ENCODE peak calls at places on chromosomes 3 and 15, in seven cellular contexts. I is pancreas; P is mammary epithelial cell; S is cardiac muscle cell; F is lower lobe of right lung; O is heart right ventricle; H is CD8-positive, alpha-beta memory T cell. Q is an unnamed sample.

GRCh38 chr3:155425351-155425750 is 131.9 kb upstream of the STRIT1 start:
- DNase-seq in I (no peak), O (no peak), P (no peak), S (no peak), H (no peak), F (no peak), Q (no peak)

GRCh38 chr3:95752199-95752598 is 1062.2 kb upstream of the EPHA6 start:
- DNase-seq in H (no peak), F (no peak), P (no peak), I (no peak), O (no peak), S (no peak), Q (no peak)

GRCh38 chr15:92343869-92344643 is 49.6 kb upstream of the ST8SIA2 start:
- DNase-seq in F (no peak), P (no peak), O (peak; percentile 68), I (no peak), H (no peak), S (no peak), Q (no peak)

GRCh38 chr3:69665026-69665739 is 74.1 kb upstream of the MITF start:
- DNase-seq in P (peak; percentile 73), I (peak; percentile 10), O (no peak), S (peak; percentile 55), F (no peak), H (no peak), Q (no peak)

GRCh38 chr3:179840985-179841384 is 188.1 kb downstream of the USP13 start:
- DNase-seq in H (no peak), S (no peak), I (no peak), P (peak; percentile 88), O (no peak), F (no peak), Q (no peak)

GRCh38 chr3:108036984-108037741 is 53.7 kb downstream of the CD47 start:
- DNase-seq in S (peak; percentile 45), I (no peak), H (no peak), F (no peak), P (no peak), O (no peak), Q (no peak)

GRCh38 chr15:66941231-66941711 is 124.1 kb upstream of the SMAD3 start:
- DNase-seq in F (no peak), H (no peak), I (no peak), P (no peak), O (no peak), S (no peak), Q (no peak)

GRCh38 chr15:93523490-93523889 is 434.5 kb upstream of the RGMA start:
- DNase-seq in P (peak; percentile 45), F (no peak), S (no peak), H (no peak), I (no peak), O (no peak), Q (no peak)

GRCh38 chr15:64095431-64095794 is 369 bp upstream of the SNX1 start:
- DNase-seq in F (no peak), I (no peak), H (no peak), O (no peak), S (no peak), P (no peak), Q (no peak)

GRCh38 chr3:135226057-135226456 is 431.0 kb downstream of the EPHB1 start:
- DNase-seq in O (no peak), P (no peak), S (no peak), F (no peak), H (no peak), I (no peak), Q (no peak)

GRCh38 chr3:38005076-38006020 is 14.8 kb downstream of the VILL start:
- DNase-seq in S (no peak), F (peak; percentile 46), I (peak; percentile 74), P (peak; percentile 54), O (peak; percentile 70), H (no peak), Q (no peak)

GRCh38 chr15:68337826-68338225 is 60.3 kb downstream of the FEM1B start:
- DNase-seq in I (no peak), O (no peak), H (no peak), S (no peak), F (no peak), P (peak; percentile 17), Q (no peak)

GRCh38 chr3:124688580-124689454 is 41.4 kb upstream of the UMPS start:
- DNase-seq in P (peak; percentile 62), I (peak; percentile 77), O (peak; percentile 68), H (peak; percentile 71), F (peak; percentile 78), S (peak; percentile 85), Q (peak; percentile 70)

GRCh38 chr3:117589454-117589853 is 879.9 kb downstream of the TUSC7 start:
- DNase-seq in I (no peak), S (peak; percentile 16), P (no peak), F (no peak), H (no peak), O (no peak), Q (no peak)

GRCh38 chr3:57031622-57032541 is 28.6 kb upstream of the SPATA12 start:
- DNase-seq in S (no peak), F (no peak), O (no peak), H (no peak), I (no peak), P (no peak), Q (no peak)
- H3K4me1 ChIP-seq in S (peaks cover 15% of the 10 kb centered on the region), F (peaks cover 5% of the 10 kb centered on the region), O (no peaks in the 10 kb centered on the region), H (no peaks in the 10 kb centered on the region), I (no peaks in the 10 kb centered on the region), P (no peaks in the 10 kb centered on the region), Q (no peaks in the 10 kb centered on the region)

GRCh38 chr3:147712357-147712756 is 303.2 kb downstream of the ZIC1 start:
- DNase-seq in O (no peak), P (no peak), H (no peak), F (no peak), I (no peak), S (peak; percentile 52), Q (no peak)
- H3K27ac ChIP-seq in O (no peak overlapping the region), P (no peak overlapping the region), H (no peak overlapping the region), F (no peak overlapping the region), I (no peak overlapping the region), S (peak overlapping the region; percentile 92), Q (no peak overlapping the region)

DNA sequence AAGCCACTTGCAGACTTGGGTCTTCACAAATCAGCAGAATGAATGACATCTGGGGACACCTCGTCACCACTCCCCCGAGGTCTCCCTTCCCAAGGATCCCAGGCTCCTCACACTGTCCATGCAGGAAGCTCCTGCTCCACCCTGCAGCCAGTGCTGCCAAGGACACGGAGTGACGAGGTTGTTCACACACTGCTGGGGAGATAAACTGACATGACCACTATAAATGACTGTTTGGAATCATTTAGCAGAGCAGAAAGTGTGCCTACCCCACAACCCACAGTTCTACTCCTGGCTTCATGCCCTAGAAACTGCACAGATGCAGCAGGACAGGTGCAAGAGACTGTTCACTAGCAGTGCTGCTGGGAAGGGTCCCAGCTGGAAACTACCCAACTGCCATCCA is 19.7 kb upstream of the PRSS50 start:
- DNase-seq in F (no peak), I (peak; percentile 10), O (no peak), S (no peak), P (no peak), H (no peak), Q (no peak)
- H3K9me3 ChIP-seq in F (no peaks in the 10 kb centered on the region), I (no peaks in the 10 kb centered on the region), O (no peaks in the 10 kb centered on the region), S (no peaks in the 10 kb centered on the region), P (no peaks in the 10 kb centered on the region), H (no peaks in the 10 kb centered on the region), Q (no peaks in the 10 kb centered on the region)

DNA sequence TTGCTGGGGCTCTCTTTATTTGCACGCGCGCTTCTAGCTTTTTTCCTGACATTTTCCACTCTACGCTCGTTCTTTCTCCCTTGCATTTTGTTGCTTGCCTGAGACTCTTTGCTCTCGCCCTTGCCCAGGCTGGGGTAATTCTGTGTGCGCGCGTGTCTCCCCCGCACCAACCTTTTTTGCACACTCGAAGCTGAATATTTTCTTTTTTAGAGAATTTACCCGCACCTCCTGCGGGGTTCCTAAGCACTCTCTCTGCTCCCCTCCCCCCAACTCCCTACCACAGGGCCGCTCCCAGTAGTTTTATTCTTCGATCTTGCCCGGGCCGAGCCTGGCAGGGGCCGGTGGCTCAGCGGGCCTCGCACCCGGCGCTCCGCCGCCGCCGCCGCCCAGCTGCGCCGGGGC is 732 bp downstream of the FAM43A start:
- DNase-seq in H (no peak), O (no peak), F (no peak), I (no peak), S (no peak), P (no peak), Q (no peak)
- H3K4me1 ChIP-seq in H (peaks cover 37% of the 10 kb centered on the region), O (peaks cover 68% of the 10 kb centered on the region), F (peaks cover 69% of the 10 kb centered on the region), I (peaks cover 10% of the 10 kb centered on the region), S (peaks cover 14% of the 10 kb centered on the region), P (peaks cover 42% of the 10 kb centered on the region), Q (peaks cover 11% of the 10 kb centered on the region)

GRCh38 chr3:14405120-14405885 is 2.9 kb downstream of the SLC6A6 start:
- DNase-seq in I (no peak), S (no peak), P (no peak), O (no peak), F (no peak), H (no peak), Q (no peak)

GRCh38 chr3:14403636-14404395 is 1.4 kb downstream of the SLC6A6 start:
- DNase-seq in O (peak; percentile 71), F (peak; percentile 69), H (no peak), I (no peak), S (peak; percentile 34), P (no peak), Q (no peak)

GRCh38 chr3:14401692-14402303 is 608 bp upstream of the SLC6A6 start:
- DNase-seq in F (no peak), H (no peak), P (no peak), O (no peak), S (no peak), I (no peak), Q (no peak)

GRCh38 chr3:14404396-14405119 is 2.2 kb downstream of the SLC6A6 start:
- DNase-seq in P (no peak), S (no peak), H (no peak), O (no peak), I (no peak), F (no peak), Q (no peak)

GRCh38 chr3:14402304-14402811 is at the start of gene SLC6A6:
- DNase-seq in I (peak; percentile 82), S (peak; percentile 93), F (peak; percentile 99), H (peak; percentile 97), P (peak; percentile 96), O (peak; percentile 91), Q (peak; percentile 86)
- H3K27ac ChIP-seq in I (peak within 1 kb of the TSS; percentile 63), S (peak within 1 kb of the TSS; percentile 62), F (peak within 1 kb of the TSS; percentile 95), H (peak within 1 kb of the TSS; percentile 89), P (peak within 1 kb of the TSS; percentile 67), O (peak within 1 kb of the TSS; percentile 85), Q (no peak within 1 kb of the TSS)

Q was measured in iPS DF 6.9.